ENCODE peak calls at places on chromosomes 3 and 15, in eight cellular contexts. One of them, this sample, is unnamed.

GRCh38 chr15:37016287-37016686 is 84.1 kb downstream of the MEIS2 start:
- DNase-seq in endodermal cell: no peak
- DNase-seq in heart left ventricle: no peak
- DNase-seq in uterus: peak; percentile 51
- DNase-seq in sigmoid colon: peak; percentile 87
- DNase-seq in spleen: no peak
- DNase-seq in tibial artery: no peak
- DNase-seq in body of pancreas: no peak
- DNase-seq in this sample: no peak

GRCh38 chr3:43363621-43364266 is 77.4 kb downstream of the SNRK start:
- DNase-seq in sigmoid colon: peak; percentile 84
- DNase-seq in body of pancreas: no peak
- DNase-seq in uterus: peak; percentile 64
- DNase-seq in endodermal cell: no peak
- DNase-seq in spleen: no peak
- DNase-seq in tibial artery: no peak
- DNase-seq in heart left ventricle: peak; percentile 78
- DNase-seq in this sample: no peak

GRCh38 chr3:128554100-128554464 is 61.1 kb upstream of the GATA2 start:
- DNase-seq in uterus: no peak
- DNase-seq in spleen: no peak
- DNase-seq in tibial artery: no peak
- DNase-seq in sigmoid colon: peak; percentile 50
- DNase-seq in body of pancreas: no peak
- DNase-seq in endodermal cell: peak; percentile 70
- DNase-seq in heart left ventricle: no peak
- DNase-seq in this sample: peak; percentile 53

GRCh38 chr3:117346878-117347277 is 637.3 kb downstream of the TUSC7 start:
- DNase-seq in sigmoid colon: no peak
- DNase-seq in body of pancreas: no peak
- DNase-seq in spleen: no peak
- DNase-seq in endodermal cell: no peak
- DNase-seq in tibial artery: no peak
- DNase-seq in heart left ventricle: no peak
- DNase-seq in uterus: no peak
- DNase-seq in this sample: no peak

GRCh38 chr15:29968099-29968892 is 114.5 kb upstream of the GOLGA8J start:
- DNase-seq in heart left ventricle: no peak
- DNase-seq in uterus: no peak
- DNase-seq in spleen: no peak
- DNase-seq in sigmoid colon: no peak
- DNase-seq in body of pancreas: no peak
- DNase-seq in tibial artery: no peak
- DNase-seq in endodermal cell: peak; percentile 82
- DNase-seq in this sample: no peak

GRCh38 chr15:80440024-80440423 is 35.8 kb downstream of the ARNT2 start:
- DNase-seq in heart left ventricle: no peak
- DNase-seq in spleen: no peak
- DNase-seq in body of pancreas: no peak
- DNase-seq in tibial artery: no peak
- DNase-seq in uterus: no peak
- DNase-seq in endodermal cell: no peak
- DNase-seq in sigmoid colon: no peak
- DNase-seq in this sample: no peak

GRCh38 chr3:36679384-36680200 is 84.8 kb downstream of the DCLK3 start:
- DNase-seq in sigmoid colon: no peak
- DNase-seq in tibial artery: no peak
- DNase-seq in uterus: no peak
- DNase-seq in endodermal cell: no peak
- DNase-seq in heart left ventricle: no peak
- DNase-seq in body of pancreas: no peak
- DNase-seq in spleen: no peak
- DNase-seq in this sample: no peak

GRCh38 chr15:100687532-100688215 is 85.3 kb downstream of the ASB7 start:
- DNase-seq in heart left ventricle: no peak
- DNase-seq in tibial artery: no peak
- DNase-seq in spleen: no peak
- DNase-seq in body of pancreas: no peak
- DNase-seq in endodermal cell: no peak
- DNase-seq in sigmoid colon: peak; percentile 76
- DNase-seq in uterus: peak; percentile 66
- DNase-seq in this sample: peak; percentile 70

GRCh38 chr15:29674661-29675533 is 147.4 kb downstream of the TJP1 start:
- DNase-seq in tibial artery: no peak
- DNase-seq in body of pancreas: peak; percentile 77
- DNase-seq in spleen: peak; percentile 70
- DNase-seq in endodermal cell: peak; percentile 97
- DNase-seq in sigmoid colon: no peak
- DNase-seq in uterus: peak; percentile 39
- DNase-seq in heart left ventricle: peak; percentile 35
- DNase-seq in this sample: no peak

GRCh38 chr3:117735481-117736101 is 1026.0 kb downstream of the TUSC7 start:
- DNase-seq in heart left ventricle: no peak
- DNase-seq in tibial artery: no peak
- DNase-seq in uterus: no peak
- DNase-seq in endodermal cell: no peak
- DNase-seq in spleen: no peak
- DNase-seq in sigmoid colon: no peak
- DNase-seq in body of pancreas: no peak
- DNase-seq in this sample: no peak

GRCh38 chr3:70272798-70273197 is 39.6 kb downstream of the MDFIC2 start:
- DNase-seq in sigmoid colon: no peak
- DNase-seq in body of pancreas: no peak
- DNase-seq in heart left ventricle: no peak
- DNase-seq in tibial artery: no peak
- DNase-seq in spleen: no peak
- DNase-seq in endodermal cell: no peak
- DNase-seq in uterus: no peak
- DNase-seq in this sample: no peak

DNA sequence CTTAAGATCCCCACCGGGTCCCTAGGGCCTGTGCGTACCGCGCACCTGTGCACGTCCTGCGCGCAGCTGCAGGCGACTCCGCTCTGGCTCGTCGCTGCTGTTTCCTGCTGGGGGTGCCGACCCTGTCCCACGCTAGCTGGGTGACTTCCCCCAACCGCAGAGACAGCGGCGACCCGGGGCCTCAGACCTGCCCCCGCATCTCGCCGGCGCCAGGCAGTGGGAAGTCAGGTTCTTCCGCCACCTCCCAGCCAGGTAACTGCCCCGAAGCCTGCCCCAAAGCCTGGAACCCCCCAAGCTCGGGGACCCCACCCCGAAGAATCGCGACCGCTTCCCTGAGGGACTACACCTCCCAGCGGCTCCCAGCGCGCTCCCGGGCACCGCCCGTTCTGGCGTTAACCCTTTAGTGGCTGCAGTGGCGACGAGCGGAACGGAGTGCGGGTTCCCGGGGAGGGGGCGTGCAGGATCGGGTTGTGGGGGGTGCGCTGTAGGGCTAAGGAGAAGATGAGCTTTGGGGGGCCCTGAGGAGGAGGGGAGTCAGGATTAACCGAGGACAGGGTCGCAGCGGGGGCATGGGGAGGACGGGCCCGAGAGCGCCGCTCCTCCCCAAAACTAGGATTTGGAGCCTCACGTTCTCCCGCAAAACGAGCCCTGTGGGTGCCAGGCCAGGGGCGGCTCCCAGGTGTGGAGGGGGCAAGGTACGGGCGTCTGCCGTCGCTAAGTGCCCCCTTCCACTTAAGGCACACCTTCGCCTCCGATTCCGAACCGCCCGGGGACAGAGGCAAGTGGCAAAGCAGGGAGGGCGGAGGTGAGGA is 589 bp downstream of the NEIL1 start:
- DNase-seq in endodermal cell: peak; percentile 85
- DNase-seq in sigmoid colon: peak; percentile 78
- DNase-seq in heart left ventricle: peak; percentile 73
- DNase-seq in body of pancreas: peak; percentile 73
- DNase-seq in spleen: peak; percentile 94
- DNase-seq in uterus: peak; percentile 65
- DNase-seq in tibial artery: no peak
- DNase-seq in this sample: no peak
- H3K4me3 ChIP-seq in endodermal cell: peak overlapping the region; percentile 87
- H3K4me3 ChIP-seq in sigmoid colon: peak overlapping the region; percentile 78
- H3K4me3 ChIP-seq in heart left ventricle: peak overlapping the region; percentile 78
- H3K4me3 ChIP-seq in body of pancreas: peak overlapping the region; percentile 92
- H3K4me3 ChIP-seq in spleen: peak overlapping the region; percentile 72
- H3K4me3 ChIP-seq in uterus: peak overlapping the region; percentile 61
- H3K4me3 ChIP-seq in tibial artery: peak overlapping the region; percentile 92
- H3K4me3 ChIP-seq in this sample: peak overlapping the region; percentile 94

DNA sequence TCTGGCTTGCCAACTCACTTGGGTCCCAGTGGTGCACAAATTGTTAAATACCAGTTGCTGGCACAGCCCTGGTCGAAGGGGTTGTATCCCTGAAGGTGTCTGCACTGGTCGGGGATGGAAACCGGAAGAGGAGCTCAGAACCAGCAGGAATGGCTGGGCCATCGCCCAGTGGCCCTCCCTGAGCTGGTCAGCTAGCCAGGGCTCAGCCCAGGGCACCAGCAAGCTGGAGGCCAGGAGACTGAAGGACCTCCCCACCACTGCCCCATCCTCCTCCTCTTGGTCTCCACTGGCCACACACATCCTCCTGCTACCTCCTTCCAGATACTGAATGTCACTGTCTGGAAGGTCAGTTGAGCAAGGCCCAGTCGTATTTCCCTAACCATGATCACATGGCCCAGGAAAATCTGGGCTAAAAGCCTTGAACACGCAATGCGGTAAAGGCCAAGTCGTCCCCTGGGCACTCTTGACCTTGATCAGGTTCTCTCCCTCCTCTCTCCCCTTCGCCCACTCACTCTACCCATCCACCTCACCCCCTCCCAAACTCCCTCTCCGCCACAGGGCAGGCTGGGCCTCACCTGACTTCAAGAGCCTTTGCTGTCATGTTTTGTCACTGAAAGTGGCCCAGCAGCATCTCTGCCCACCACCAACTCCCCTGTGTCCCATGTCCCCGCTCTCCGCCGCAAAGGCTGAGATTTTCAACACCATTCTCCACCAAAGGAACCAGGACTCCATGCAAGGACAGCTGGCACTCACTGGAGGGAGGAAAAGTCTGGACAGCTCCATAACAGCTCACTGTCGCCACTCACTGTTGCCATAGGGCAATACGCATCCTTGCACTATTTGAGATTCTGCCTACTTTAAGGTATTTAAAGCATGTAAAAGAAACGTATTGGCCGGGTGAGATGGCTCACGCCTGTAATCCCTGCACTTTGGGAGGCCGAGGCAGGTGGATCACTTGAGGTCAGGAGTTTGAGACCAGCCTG is 12.1 kb downstream of the ZDHHC19 start:
- DNase-seq in tibial artery: no peak
- DNase-seq in endodermal cell: peak; percentile 71
- DNase-seq in body of pancreas: no peak
- DNase-seq in spleen: peak; percentile 64
- DNase-seq in sigmoid colon: no peak
- DNase-seq in heart left ventricle: no peak
- DNase-seq in uterus: no peak
- DNase-seq in this sample: no peak
- TF ChIP-seq CTCF in tibial artery: no peak
- TF ChIP-seq CTCF in endodermal cell: peak; percentile 56
- TF ChIP-seq CTCF in body of pancreas: no peak
- TF ChIP-seq CTCF in spleen: no peak
- TF ChIP-seq CTCF in sigmoid colon: no peak
- TF ChIP-seq CTCF in heart left ventricle: no peak
- TF ChIP-seq CTCF in uterus: no peak
- TF ChIP-seq CTCF in this sample: no peak

DNA sequence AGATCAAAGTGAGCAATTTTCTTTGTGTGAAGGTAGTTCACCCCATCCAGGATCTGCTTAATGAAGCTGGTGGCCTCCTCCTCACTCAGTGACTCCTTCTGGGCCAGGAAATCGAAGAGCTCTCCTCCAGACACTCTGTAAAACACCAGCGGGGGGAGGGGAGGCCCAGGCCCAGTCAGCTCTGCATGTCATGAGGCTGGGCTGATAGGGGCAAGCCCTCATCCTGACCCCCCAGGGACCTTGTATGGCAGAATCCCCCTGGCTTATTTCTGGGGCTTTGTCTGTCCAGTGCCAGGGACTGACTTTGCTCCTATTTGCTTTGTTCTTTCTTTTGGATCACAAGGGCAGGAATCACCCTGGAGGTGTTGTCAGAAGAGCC is 74.9 kb downstream of the DAPK2 start:
- DNase-seq in spleen: no peak
- DNase-seq in heart left ventricle: no peak
- DNase-seq in body of pancreas: no peak
- DNase-seq in sigmoid colon: no peak
- DNase-seq in uterus: no peak
- DNase-seq in endodermal cell: peak; percentile 66
- DNase-seq in tibial artery: no peak
- DNase-seq in this sample: no peak
- H3K27ac ChIP-seq in spleen: no peak overlapping the region
- H3K27ac ChIP-seq in heart left ventricle: peak overlapping the region; percentile 89
- H3K27ac ChIP-seq in body of pancreas: peak overlapping the region; percentile 86
- H3K27ac ChIP-seq in sigmoid colon: no peak overlapping the region
- H3K27ac ChIP-seq in uterus: no peak overlapping the region
- H3K27ac ChIP-seq in endodermal cell: peak overlapping the region; percentile 22
- H3K27ac ChIP-seq in tibial artery: no peak overlapping the region
- H3K27ac ChIP-seq in this sample: no peak overlapping the region

DNA sequence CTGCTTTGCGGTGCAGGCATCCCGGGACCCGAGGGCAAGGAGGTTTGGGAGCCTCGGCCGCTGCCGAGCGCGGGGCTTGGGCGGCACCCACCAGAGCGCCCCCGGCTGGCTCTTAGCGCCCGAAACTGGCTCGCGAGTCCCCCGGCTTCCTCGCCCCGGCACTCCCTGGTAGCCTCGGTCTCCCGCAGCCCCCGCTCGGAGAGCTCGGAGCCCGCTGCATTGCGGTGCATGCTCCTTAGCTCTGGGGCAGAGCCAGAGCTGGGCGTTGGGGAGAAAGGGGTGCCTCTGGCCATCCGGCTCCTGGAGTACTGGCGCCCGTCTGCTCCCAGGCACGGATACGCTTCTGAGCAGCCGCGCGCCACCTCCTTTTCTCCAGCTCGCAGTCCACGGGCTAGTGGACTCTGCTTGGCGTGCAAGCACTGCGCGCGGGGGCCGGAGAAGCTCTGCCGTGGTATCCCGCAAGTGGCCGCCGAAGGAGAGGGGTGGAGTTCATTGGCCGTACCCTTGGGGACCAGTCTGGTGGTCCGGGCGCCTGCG is 784 bp downstream of the EPHB1 start:
- DNase-seq in body of pancreas: no peak
- DNase-seq in endodermal cell: peak; percentile 86
- DNase-seq in heart left ventricle: no peak
- DNase-seq in spleen: no peak
- DNase-seq in tibial artery: no peak
- DNase-seq in sigmoid colon: peak; percentile 67
- DNase-seq in uterus: no peak
- DNase-seq in this sample: no peak
- H3K4me3 ChIP-seq in body of pancreas: peak overlapping the region; percentile 40
- H3K4me3 ChIP-seq in endodermal cell: peak overlapping the region; percentile 81
- H3K4me3 ChIP-seq in heart left ventricle: peak overlapping the region; percentile 51
- H3K4me3 ChIP-seq in spleen: peak overlapping the region; percentile 49
- H3K4me3 ChIP-seq in tibial artery: peak overlapping the region; percentile 53
- H3K4me3 ChIP-seq in sigmoid colon: peak overlapping the region; percentile 57
- H3K4me3 ChIP-seq in uterus: peak overlapping the region; percentile 44
- H3K4me3 ChIP-seq in this sample: peak overlapping the region; percentile 80

GRCh38 chr15:90903733-90904536 is 833 bp downstream of the MAN2A2 start:
- DNase-seq in endodermal cell: peak; percentile 88
- DNase-seq in tibial artery: no peak
- DNase-seq in body of pancreas: peak; percentile 39
- DNase-seq in sigmoid colon: no peak
- DNase-seq in heart left ventricle: no peak
- DNase-seq in spleen: peak; percentile 69
- DNase-seq in uterus: no peak
- DNase-seq in this sample: no peak
- TF ChIP-seq CTCF in endodermal cell: peak; percentile 65
- TF ChIP-seq CTCF in tibial artery: no peak
- TF ChIP-seq CTCF in body of pancreas: no peak
- TF ChIP-seq CTCF in sigmoid colon: no peak
- TF ChIP-seq CTCF in heart left ventricle: no peak
- TF ChIP-seq CTCF in spleen: no peak
- TF ChIP-seq CTCF in uterus: no peak
- TF ChIP-seq CTCF in this sample: no peak

GRCh38 chr3:4411236-4411635 is 55.8 kb downstream of the SUMF1 start:
- DNase-seq in heart left ventricle: no peak
- DNase-seq in tibial artery: no peak
- DNase-seq in endodermal cell: no peak
- DNase-seq in uterus: no peak
- DNase-seq in sigmoid colon: no peak
- DNase-seq in body of pancreas: no peak
- DNase-seq in spleen: no peak
- DNase-seq in this sample: no peak
- H3K27ac ChIP-seq in heart left ventricle: no peak overlapping the region
- H3K27ac ChIP-seq in tibial artery: no peak overlapping the region
- H3K27ac ChIP-seq in endodermal cell: no peak overlapping the region
- H3K27ac ChIP-seq in uterus: no peak overlapping the region
- H3K27ac ChIP-seq in sigmoid colon: no peak overlapping the region
- H3K27ac ChIP-seq in body of pancreas: no peak overlapping the region
- H3K27ac ChIP-seq in spleen: no peak overlapping the region
- H3K27ac ChIP-seq in this sample: no peak overlapping the region